ENCODE peak calls at places on chromosome 10, in six cellular contexts. One of them, this sample, is unnamed. For H3K27me3, the result is how much of the 10 kb centered on the place peaks cover.

GRCh38 chr10:5546891-5547683 is 22.3 kb downstream of the CALML3 start:
- DNase-seq in body of pancreas: peak
- DNase-seq in heart left ventricle: no peak
- DNase-seq in HCT116: peak
- DNase-seq in ovary: no peak
- DNase-seq in suprapubic skin: peak
- DNase-seq in this sample: peak

GRCh38 chr10:113053881-113054280 is 103.8 kb downstream of the TCF7L2 start:
- DNase-seq in ovary: no peak
- DNase-seq in body of pancreas: no peak
- DNase-seq in HCT116: no peak
- DNase-seq in heart left ventricle: peak
- DNase-seq in suprapubic skin: no peak
- DNase-seq in this sample: no peak

GRCh38 chr10:98363188-98363587 is 51.8 kb downstream of the PYROXD2 start:
- DNase-seq in HCT116: no peak
- DNase-seq in ovary: no peak
- DNase-seq in body of pancreas: no peak
- DNase-seq in suprapubic skin: no peak
- DNase-seq in heart left ventricle: no peak
- DNase-seq in this sample: peak

GRCh38 chr10:129483427-129484010 is 16.5 kb downstream of the MGMT start:
- DNase-seq in heart left ventricle: no peak
- DNase-seq in body of pancreas: no peak
- DNase-seq in ovary: no peak
- DNase-seq in suprapubic skin: no peak
- DNase-seq in HCT116: no peak
- DNase-seq in this sample: no peak

GRCh38 chr10:10786334-10787090 is 231.2 kb upstream of the CELF2 start:
- DNase-seq in heart left ventricle: no peak
- DNase-seq in body of pancreas: no peak
- DNase-seq in ovary: no peak
- DNase-seq in HCT116: no peak
- DNase-seq in suprapubic skin: no peak
- DNase-seq in this sample: no peak

GRCh38 chr10:95664543-95664942 is 8.0 kb upstream of the ALDH18A1 start:
- DNase-seq in body of pancreas: no peak
- DNase-seq in ovary: no peak
- DNase-seq in suprapubic skin: no peak
- DNase-seq in heart left ventricle: no peak
- DNase-seq in HCT116: no peak
- DNase-seq in this sample: no peak

GRCh38 chr10:126777726-126778125 is 107.2 kb upstream of the C10orf90 start:
- DNase-seq in body of pancreas: no peak
- DNase-seq in ovary: no peak
- DNase-seq in heart left ventricle: no peak
- DNase-seq in HCT116: no peak
- DNase-seq in suprapubic skin: no peak
- DNase-seq in this sample: no peak

GRCh38 chr10:91171485-91171884 is 49.0 kb upstream of the PCGF5 start:
- DNase-seq in suprapubic skin: no peak
- DNase-seq in ovary: no peak
- DNase-seq in body of pancreas: no peak
- DNase-seq in HCT116: no peak
- DNase-seq in heart left ventricle: no peak
- DNase-seq in this sample: no peak

GRCh38 chr10:117945651-117946050 is 101.1 kb downstream of the RAB11FIP2 start:
- DNase-seq in body of pancreas: no peak
- DNase-seq in HCT116: no peak
- DNase-seq in suprapubic skin: no peak
- DNase-seq in heart left ventricle: no peak
- DNase-seq in ovary: no peak
- DNase-seq in this sample: no peak

GRCh38 chr10:114822771-114823463 is 1.3 kb downstream of the FHIP2A start:
- DNase-seq in heart left ventricle: no peak
- DNase-seq in ovary: no peak
- DNase-seq in body of pancreas: no peak
- DNase-seq in HCT116: no peak
- DNase-seq in suprapubic skin: no peak
- DNase-seq in this sample: no peak

GRCh38 chr10:65348637-65349036 is 1577.2 kb upstream of the LRRTM3 start:
- DNase-seq in suprapubic skin: no peak
- DNase-seq in heart left ventricle: no peak
- DNase-seq in ovary: no peak
- DNase-seq in body of pancreas: no peak
- DNase-seq in HCT116: no peak
- DNase-seq in this sample: no peak

GRCh38 chr10:128630787-128631252 is 504.6 kb upstream of the MKI67 start:
- DNase-seq in body of pancreas: no peak
- DNase-seq in HCT116: no peak
- DNase-seq in suprapubic skin: no peak
- DNase-seq in heart left ventricle: no peak
- DNase-seq in ovary: no peak
- DNase-seq in this sample: no peak

GRCh38 chr10:125157473-125157865 is 2.9 kb downstream of the CTBP2 start:
- DNase-seq in suprapubic skin: no peak
- DNase-seq in heart left ventricle: no peak
- DNase-seq in ovary: no peak
- DNase-seq in HCT116: no peak
- DNase-seq in body of pancreas: no peak
- DNase-seq in this sample: no peak

GRCh38 chr10:86355571-86356038 is 11.0 kb downstream of the GRID1 start:
- DNase-seq in ovary: no peak
- DNase-seq in heart left ventricle: peak
- DNase-seq in suprapubic skin: no peak
- DNase-seq in HCT116: no peak
- DNase-seq in body of pancreas: no peak
- DNase-seq in this sample: peak

GRCh38 chr10:52741851-52742250 is 30.7 kb downstream of the MBL2 start:
- DNase-seq in suprapubic skin: no peak
- DNase-seq in ovary: no peak
- DNase-seq in body of pancreas: no peak
- DNase-seq in heart left ventricle: no peak
- DNase-seq in HCT116: no peak
- DNase-seq in this sample: no peak

GRCh38 chr10:112663181-112663879 is 216.3 kb downstream of the VTI1A start:
- DNase-seq in suprapubic skin: no peak
- DNase-seq in body of pancreas: no peak
- DNase-seq in heart left ventricle: no peak
- DNase-seq in HCT116: peak
- DNase-seq in ovary: no peak
- DNase-seq in this sample: no peak

GRCh38 chr10:133274751-133275682 is 1.7 kb downstream of the ADAM8 start:
- DNase-seq in ovary: no peak
- DNase-seq in suprapubic skin: no peak
- DNase-seq in heart left ventricle: no peak
- DNase-seq in HCT116: no peak
- DNase-seq in body of pancreas: no peak
- DNase-seq in this sample: no peak

GRCh38 chr10:122168598-122168997 is 102.5 kb upstream of the BTBD16 start:
- DNase-seq in heart left ventricle: no peak
- DNase-seq in ovary: no peak
- DNase-seq in HCT116: no peak
- DNase-seq in body of pancreas: no peak
- DNase-seq in suprapubic skin: no peak
- DNase-seq in this sample: no peak

GRCh38 chr10:101141622-101142532 is 10.8 kb downstream of the TLX1 start:
- DNase-seq in ovary: peak
- DNase-seq in HCT116: peak
- DNase-seq in suprapubic skin: no peak
- DNase-seq in heart left ventricle: peak
- DNase-seq in body of pancreas: peak
- DNase-seq in this sample: peak

GRCh38 chr10:101138788-101139420 is 7.8 kb downstream of the TLX1 start:
- DNase-seq in heart left ventricle: no peak
- DNase-seq in body of pancreas: no peak
- DNase-seq in ovary: no peak
- DNase-seq in HCT116: no peak
- DNase-seq in suprapubic skin: no peak
- DNase-seq in this sample: no peak

GRCh38 chr10:101139421-101139911 is 8.4 kb downstream of the TLX1 start:
- DNase-seq in body of pancreas: no peak
- DNase-seq in heart left ventricle: no peak
- DNase-seq in HCT116: no peak
- DNase-seq in ovary: no peak
- DNase-seq in suprapubic skin: no peak
- DNase-seq in this sample: no peak

GRCh38 chr10:101140950-101141621 is 10.0 kb downstream of the TLX1 start:
- DNase-seq in heart left ventricle: no peak
- DNase-seq in body of pancreas: no peak
- DNase-seq in HCT116: no peak
- DNase-seq in suprapubic skin: no peak
- DNase-seq in ovary: no peak
- DNase-seq in this sample: no peak

GRCh38 chr10:101140084-101140949 is 9.2 kb downstream of the TLX1 start:
- DNase-seq in body of pancreas: no peak
- DNase-seq in heart left ventricle: no peak
- DNase-seq in ovary: no peak
- DNase-seq in HCT116: no peak
- DNase-seq in suprapubic skin: no peak
- DNase-seq in this sample: no peak
- H3K27me3 ChIP-seq in body of pancreas: under half
- H3K27me3 ChIP-seq in heart left ventricle: half or more
- H3K27me3 ChIP-seq in ovary: under half
- H3K27me3 ChIP-seq in HCT116: under half
- H3K27me3 ChIP-seq in suprapubic skin: half or more
- H3K27me3 ChIP-seq in this sample: under half

GRCh38 chr10:42490368-42490767 is 148.0 kb downstream of the ZNF33B start:
- DNase-seq in HCT116: no peak
- DNase-seq in ovary: no peak
- DNase-seq in suprapubic skin: no peak
- DNase-seq in body of pancreas: no peak
- DNase-seq in heart left ventricle: no peak
- DNase-seq in this sample: no peak

GRCh38 chr10:42488416-42488815 is 150.0 kb downstream of the ZNF33B start:
- DNase-seq in heart left ventricle: no peak
- DNase-seq in body of pancreas: no peak
- DNase-seq in suprapubic skin: no peak
- DNase-seq in ovary: no peak
- DNase-seq in HCT116: no peak
- DNase-seq in this sample: no peak

GRCh38 chr10:42491801-42492200 is 146.6 kb downstream of the ZNF33B start:
- DNase-seq in body of pancreas: no peak
- DNase-seq in HCT116: no peak
- DNase-seq in ovary: no peak
- DNase-seq in heart left ventricle: no peak
- DNase-seq in suprapubic skin: no peak
- DNase-seq in this sample: no peak

DNA sequence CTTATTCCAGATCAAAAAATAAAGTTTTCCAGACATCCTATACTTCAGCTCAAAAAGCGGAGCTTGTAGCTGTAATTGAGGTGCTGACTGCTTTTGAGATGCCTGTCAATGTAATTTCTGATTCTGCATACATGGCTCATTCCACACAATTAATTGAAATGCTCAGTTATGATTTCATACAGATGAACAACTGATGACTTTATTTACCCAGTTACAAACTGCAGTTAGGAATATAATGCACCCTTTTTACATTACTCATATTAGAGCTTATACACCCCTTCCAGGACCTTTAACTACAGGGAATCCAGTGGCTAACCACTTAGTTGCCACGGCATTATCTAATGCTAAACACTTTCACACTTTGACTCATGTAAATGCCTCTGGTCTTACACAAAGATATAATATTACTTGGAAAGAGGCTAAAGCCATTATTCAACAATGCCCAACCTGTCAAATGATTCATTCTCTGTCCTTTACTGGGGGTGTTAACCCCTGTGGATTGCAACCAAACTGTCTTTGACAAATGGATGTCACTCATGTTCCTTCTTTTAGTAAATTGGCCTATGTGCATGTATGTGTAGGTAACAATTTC is 147.3 kb downstream of the ZNF33B start:
- DNase-seq in ovary: no peak
- DNase-seq in HCT116: no peak
- DNase-seq in suprapubic skin: no peak
- DNase-seq in body of pancreas: no peak
- DNase-seq in heart left ventricle: no peak
- DNase-seq in this sample: no peak
- TF ChIP-seq CTCF in ovary: no peak
- TF ChIP-seq CTCF in HCT116: no peak
- TF ChIP-seq CTCF in suprapubic skin: no peak
- TF ChIP-seq CTCF in body of pancreas: no peak
- TF ChIP-seq CTCF in heart left ventricle: no peak
- TF ChIP-seq CTCF in this sample: no peak

GRCh38 chr10:101629781-101630419 is 41.8 kb downstream of the DPCD start:
- DNase-seq in heart left ventricle: no peak
- DNase-seq in suprapubic skin: no peak
- DNase-seq in HCT116: no peak
- DNase-seq in body of pancreas: no peak
- DNase-seq in ovary: no peak
- DNase-seq in this sample: no peak

GRCh38 chr10:101630420-101630920 is 42.3 kb downstream of the DPCD start:
- DNase-seq in body of pancreas: no peak
- DNase-seq in suprapubic skin: no peak
- DNase-seq in heart left ventricle: no peak
- DNase-seq in ovary: no peak
- DNase-seq in HCT116: no peak
- DNase-seq in this sample: no peak

GRCh38 chr10:101631821-101632475 is 43.8 kb downstream of the DPCD start:
- DNase-seq in HCT116: no peak
- DNase-seq in body of pancreas: no peak
- DNase-seq in ovary: no peak
- DNase-seq in heart left ventricle: no peak
- DNase-seq in suprapubic skin: no peak
- DNase-seq in this sample: no peak
- TF ChIP-seq POLR2A in HCT116: no peak
- TF ChIP-seq POLR2A in body of pancreas: no peak
- TF ChIP-seq POLR2A in ovary: no peak
- TF ChIP-seq POLR2A in heart left ventricle: no peak
- TF ChIP-seq POLR2A in suprapubic skin: no peak
- TF ChIP-seq POLR2A in this sample: no peak

DNA sequence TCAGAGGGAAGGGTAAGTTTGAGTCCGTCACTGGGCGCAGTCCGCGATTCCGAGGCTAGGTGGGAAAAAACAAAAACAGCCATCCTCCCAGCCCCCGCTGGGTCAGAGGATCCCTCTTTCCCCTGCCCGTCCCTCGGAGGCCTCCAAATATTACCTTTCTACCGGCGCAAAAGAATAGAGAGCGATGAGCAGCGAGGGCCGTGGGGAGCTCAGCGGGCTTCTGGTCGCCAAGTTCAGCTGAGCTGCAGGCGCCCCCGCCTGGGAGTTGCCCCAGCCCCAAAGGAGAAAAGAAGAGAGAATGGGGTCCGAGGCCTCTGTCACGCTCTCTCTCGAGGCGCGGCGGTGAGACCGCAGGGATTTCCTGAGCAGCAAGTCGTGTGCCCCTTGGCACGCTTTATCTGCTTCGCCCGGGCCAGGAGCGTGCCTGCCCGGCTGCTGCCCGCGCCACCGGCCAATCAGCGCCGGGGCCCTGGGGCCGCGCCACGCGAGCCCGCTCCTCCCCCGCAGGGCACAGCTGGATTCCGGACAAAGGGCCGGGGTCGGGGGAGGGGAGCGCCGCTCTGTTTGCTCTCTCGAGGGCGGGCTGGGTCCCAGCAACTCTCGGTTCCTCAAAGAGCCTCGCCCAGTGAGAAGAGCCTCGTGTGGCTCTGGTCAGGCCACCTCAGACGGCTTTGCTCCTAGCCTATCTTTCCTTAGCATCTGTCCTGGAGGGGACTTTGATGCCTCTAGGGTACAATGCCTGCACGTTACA is at the start of gene NEUROG3:
- DNase-seq in ovary: no peak
- DNase-seq in body of pancreas: no peak
- DNase-seq in suprapubic skin: no peak
- DNase-seq in HCT116: no peak
- DNase-seq in heart left ventricle: peak
- DNase-seq in this sample: no peak
- H3K27me3 ChIP-seq in ovary: under half
- H3K27me3 ChIP-seq in body of pancreas: under half
- H3K27me3 ChIP-seq in suprapubic skin: half or more
- H3K27me3 ChIP-seq in HCT116: under half
- H3K27me3 ChIP-seq in heart left ventricle: half or more
- H3K27me3 ChIP-seq in this sample: under half